ENCODE peak calls at places on chromosomes 7 and 10, in nine cellular contexts. One of them, this sample, is unnamed.
A peak's percentile ranks its signal among the peaks of the same experiment; 100 is the strongest.

GRCh38 chr7:80273327-80273726 is 138.7 kb downstream of the GNAI1 start:
- DNase-seq in adrenal gland: no peak
- DNase-seq in cardiac muscle cell: no peak
- DNase-seq in left ventricle myocardium inferior: no peak
- DNase-seq in neuronal stem cell: no peak
- DNase-seq in ovary: no peak
- DNase-seq in endodermal cell: no peak
- DNase-seq in tibial nerve: no peak
- DNase-seq in adipocyte: peak; percentile 19
- DNase-seq in this sample: no peak

GRCh38 chr10:130867446-130868194 is 443.9 kb downstream of the TCERG1L start:
- DNase-seq in adrenal gland: no peak
- DNase-seq in cardiac muscle cell: no peak
- DNase-seq in left ventricle myocardium inferior: no peak
- DNase-seq in neuronal stem cell: no peak
- DNase-seq in ovary: no peak
- DNase-seq in endodermal cell: no peak
- DNase-seq in tibial nerve: no peak
- DNase-seq in adipocyte: no peak
- DNase-seq in this sample: no peak

GRCh38 chr10:62075414-62075813 is 173.9 kb downstream of the ARID5B start:
- DNase-seq in adrenal gland: no peak
- DNase-seq in cardiac muscle cell: no peak
- DNase-seq in left ventricle myocardium inferior: no peak
- DNase-seq in neuronal stem cell: no peak
- DNase-seq in ovary: no peak
- DNase-seq in endodermal cell: no peak
- DNase-seq in tibial nerve: no peak
- DNase-seq in adipocyte: no peak
- DNase-seq in this sample: no peak

GRCh38 chr10:131021246-131021895 is 290.1 kb downstream of the TCERG1L start:
- DNase-seq in adrenal gland: no peak
- DNase-seq in cardiac muscle cell: no peak
- DNase-seq in left ventricle myocardium inferior: peak; percentile 43
- DNase-seq in neuronal stem cell: no peak
- DNase-seq in ovary: no peak
- DNase-seq in endodermal cell: no peak
- DNase-seq in tibial nerve: no peak
- DNase-seq in adipocyte: no peak
- DNase-seq in this sample: no peak

GRCh38 chr7:17845197-17845547 is 95.1 kb downstream of the SNX13 start:
- DNase-seq in adrenal gland: no peak
- DNase-seq in cardiac muscle cell: no peak
- DNase-seq in left ventricle myocardium inferior: no peak
- DNase-seq in neuronal stem cell: no peak
- DNase-seq in ovary: no peak
- DNase-seq in endodermal cell: no peak
- DNase-seq in tibial nerve: no peak
- DNase-seq in adipocyte: no peak
- DNase-seq in this sample: no peak

GRCh38 chr7:137696376-137696775 is 150.4 kb downstream of the DGKI start:
- DNase-seq in adrenal gland: no peak
- DNase-seq in cardiac muscle cell: no peak
- DNase-seq in left ventricle myocardium inferior: no peak
- DNase-seq in neuronal stem cell: no peak
- DNase-seq in ovary: no peak
- DNase-seq in endodermal cell: no peak
- DNase-seq in tibial nerve: no peak
- DNase-seq in adipocyte: no peak
- DNase-seq in this sample: no peak

GRCh38 chr7:95011156-95011928 is 103.9 kb downstream of the PPP1R9A start:
- DNase-seq in adrenal gland: no peak
- DNase-seq in cardiac muscle cell: no peak
- DNase-seq in left ventricle myocardium inferior: no peak
- DNase-seq in neuronal stem cell: no peak
- DNase-seq in ovary: no peak
- DNase-seq in endodermal cell: no peak
- DNase-seq in tibial nerve: no peak
- DNase-seq in adipocyte: peak; percentile 71
- DNase-seq in this sample: no peak

GRCh38 chr7:46725838-46726237 is 804.8 kb upstream of the IGFBP3 start:
- DNase-seq in adrenal gland: no peak
- DNase-seq in cardiac muscle cell: no peak
- DNase-seq in left ventricle myocardium inferior: no peak
- DNase-seq in neuronal stem cell: no peak
- DNase-seq in ovary: no peak
- DNase-seq in endodermal cell: no peak
- DNase-seq in tibial nerve: no peak
- DNase-seq in adipocyte: no peak
- DNase-seq in this sample: no peak

GRCh38 chr7:104686286-104686685 is 327.7 kb upstream of the KMT2E start:
- DNase-seq in adrenal gland: no peak
- DNase-seq in cardiac muscle cell: no peak
- DNase-seq in left ventricle myocardium inferior: no peak
- DNase-seq in neuronal stem cell: no peak
- DNase-seq in ovary: no peak
- DNase-seq in endodermal cell: no peak
- DNase-seq in tibial nerve: no peak
- DNase-seq in adipocyte: no peak
- DNase-seq in this sample: peak; percentile 72

GRCh38 chr7:13850185-13850752 is 139.2 kb downstream of the ETV1 start:
- DNase-seq in adrenal gland: no peak
- DNase-seq in cardiac muscle cell: no peak
- DNase-seq in left ventricle myocardium inferior: no peak
- DNase-seq in neuronal stem cell: no peak
- DNase-seq in ovary: no peak
- DNase-seq in endodermal cell: peak; percentile 62
- DNase-seq in tibial nerve: no peak
- DNase-seq in adipocyte: peak; percentile 92
- DNase-seq in this sample: peak; percentile 82

GRCh38 chr10:120905268-120905667 is 54.1 kb downstream of the WDR11 start:
- DNase-seq in adrenal gland: no peak
- DNase-seq in cardiac muscle cell: no peak
- DNase-seq in left ventricle myocardium inferior: no peak
- DNase-seq in neuronal stem cell: no peak
- DNase-seq in ovary: no peak
- DNase-seq in endodermal cell: no peak
- DNase-seq in tibial nerve: no peak
- DNase-seq in adipocyte: no peak
- DNase-seq in this sample: no peak
- H3K36me3 ChIP-seq in adrenal gland: no peaks in the 10 kb centered on the region
- H3K36me3 ChIP-seq in cardiac muscle cell: peaks cover 73% of the 10 kb centered on the region
- H3K36me3 ChIP-seq in left ventricle myocardium inferior: peaks cover 100% of the 10 kb centered on the region
- H3K36me3 ChIP-seq in neuronal stem cell: peaks cover 99% of the 10 kb centered on the region
- H3K36me3 ChIP-seq in ovary: no peaks in the 10 kb centered on the region
- H3K36me3 ChIP-seq in endodermal cell: peaks cover 98% of the 10 kb centered on the region
- H3K36me3 ChIP-seq in tibial nerve: peaks cover 29% of the 10 kb centered on the region
- H3K36me3 ChIP-seq in adipocyte: peaks cover 99% of the 10 kb centered on the region
- H3K36me3 ChIP-seq in this sample: peaks cover 26% of the 10 kb centered on the region

GRCh38 chr7:139588632-139589031 is 65.1 kb downstream of the CLEC2L start:
- DNase-seq in adrenal gland: no peak
- DNase-seq in cardiac muscle cell: no peak
- DNase-seq in left ventricle myocardium inferior: no peak
- DNase-seq in neuronal stem cell: no peak
- DNase-seq in ovary: peak; percentile 66
- DNase-seq in endodermal cell: peak; percentile 46
- DNase-seq in tibial nerve: no peak
- DNase-seq in adipocyte: peak; percentile 34
- DNase-seq in this sample: no peak

GRCh38 chr7:139589474-139589873 is 66.0 kb downstream of the CLEC2L start:
- DNase-seq in adrenal gland: no peak
- DNase-seq in cardiac muscle cell: no peak
- DNase-seq in left ventricle myocardium inferior: no peak
- DNase-seq in neuronal stem cell: no peak
- DNase-seq in ovary: no peak
- DNase-seq in endodermal cell: no peak
- DNase-seq in tibial nerve: no peak
- DNase-seq in adipocyte: no peak
- DNase-seq in this sample: no peak

GRCh38 chr7:139586286-139586685 is 62.8 kb downstream of the CLEC2L start:
- DNase-seq in adrenal gland: no peak
- DNase-seq in cardiac muscle cell: no peak
- DNase-seq in left ventricle myocardium inferior: no peak
- DNase-seq in neuronal stem cell: no peak
- DNase-seq in ovary: no peak
- DNase-seq in endodermal cell: no peak
- DNase-seq in tibial nerve: no peak
- DNase-seq in adipocyte: no peak
- DNase-seq in this sample: no peak

GRCh38 chr7:139583826-139584553 is 60.5 kb downstream of the CLEC2L start:
- DNase-seq in adrenal gland: no peak
- DNase-seq in cardiac muscle cell: no peak
- DNase-seq in left ventricle myocardium inferior: no peak
- DNase-seq in neuronal stem cell: no peak
- DNase-seq in ovary: no peak
- DNase-seq in endodermal cell: no peak
- DNase-seq in tibial nerve: no peak
- DNase-seq in adipocyte: no peak
- DNase-seq in this sample: no peak

DNA sequence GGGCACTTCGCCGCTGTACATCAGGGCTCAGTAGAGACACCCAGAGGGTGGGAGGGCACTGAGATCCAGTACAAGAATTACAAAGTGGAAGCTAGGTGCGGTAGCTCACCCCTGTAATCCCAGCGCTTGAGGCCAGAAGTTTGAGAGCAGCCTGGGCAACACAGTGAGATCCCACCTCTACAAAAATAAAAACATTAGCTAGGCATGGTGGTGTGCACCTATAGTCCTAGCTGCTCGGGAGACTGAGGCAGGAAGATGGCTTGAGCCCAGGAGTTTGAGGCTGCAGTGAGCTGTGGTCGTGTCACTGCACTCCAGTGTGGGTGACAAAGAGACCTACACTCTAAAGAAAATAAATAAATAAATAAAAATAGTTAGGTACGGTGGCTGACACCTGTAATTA is 64.0 kb downstream of the CLEC2L start:
- DNase-seq in adrenal gland: no peak
- DNase-seq in cardiac muscle cell: no peak
- DNase-seq in left ventricle myocardium inferior: no peak
- DNase-seq in neuronal stem cell: no peak
- DNase-seq in ovary: no peak
- DNase-seq in endodermal cell: no peak
- DNase-seq in tibial nerve: no peak
- DNase-seq in adipocyte: no peak
- DNase-seq in this sample: no peak
- H3K36me3 ChIP-seq in adrenal gland: no peaks in the 10 kb centered on the region
- H3K36me3 ChIP-seq in cardiac muscle cell: peaks cover 60% of the 10 kb centered on the region
- H3K36me3 ChIP-seq in left ventricle myocardium inferior: peaks cover 98% of the 10 kb centered on the region
- H3K36me3 ChIP-seq in neuronal stem cell: peaks cover 92% of the 10 kb centered on the region
- H3K36me3 ChIP-seq in ovary: no peaks in the 10 kb centered on the region
- H3K36me3 ChIP-seq in endodermal cell: peaks cover 90% of the 10 kb centered on the region
- H3K36me3 ChIP-seq in tibial nerve: peaks cover 13% of the 10 kb centered on the region
- H3K36me3 ChIP-seq in adipocyte: peaks cover 84% of the 10 kb centered on the region
- H3K36me3 ChIP-seq in this sample: peaks cover 2% of the 10 kb centered on the region

GRCh38 chr7:99562832-99563231 is 4.4 kb downstream of the ZNF655 start:
- DNase-seq in adrenal gland: no peak
- DNase-seq in cardiac muscle cell: no peak
- DNase-seq in left ventricle myocardium inferior: no peak
- DNase-seq in neuronal stem cell: no peak
- DNase-seq in ovary: no peak
- DNase-seq in endodermal cell: peak; percentile 83
- DNase-seq in tibial nerve: no peak
- DNase-seq in adipocyte: peak; percentile 97
- DNase-seq in this sample: no peak
- H3K36me3 ChIP-seq in adrenal gland: no peaks in the 10 kb centered on the region
- H3K36me3 ChIP-seq in cardiac muscle cell: peaks cover 44% of the 10 kb centered on the region
- H3K36me3 ChIP-seq in left ventricle myocardium inferior: peaks cover 69% of the 10 kb centered on the region
- H3K36me3 ChIP-seq in neuronal stem cell: peaks cover 78% of the 10 kb centered on the region
- H3K36me3 ChIP-seq in ovary: no peaks in the 10 kb centered on the region
- H3K36me3 ChIP-seq in endodermal cell: peaks cover 67% of the 10 kb centered on the region
- H3K36me3 ChIP-seq in tibial nerve: peaks cover 14% of the 10 kb centered on the region
- H3K36me3 ChIP-seq in adipocyte: peaks cover 65% of the 10 kb centered on the region
- H3K36me3 ChIP-seq in this sample: no peaks in the 10 kb centered on the region

GRCh38 chr10:67903581-67903980 is 19.1 kb downstream of the SIRT1 start:
- DNase-seq in adrenal gland: no peak
- DNase-seq in cardiac muscle cell: no peak
- DNase-seq in left ventricle myocardium inferior: no peak
- DNase-seq in neuronal stem cell: no peak
- DNase-seq in ovary: no peak
- DNase-seq in endodermal cell: no peak
- DNase-seq in tibial nerve: no peak
- DNase-seq in adipocyte: no peak
- DNase-seq in this sample: no peak
- H3K36me3 ChIP-seq in adrenal gland: no peaks in the 10 kb centered on the region
- H3K36me3 ChIP-seq in cardiac muscle cell: peaks cover 42% of the 10 kb centered on the region
- H3K36me3 ChIP-seq in left ventricle myocardium inferior: peaks cover 73% of the 10 kb centered on the region
- H3K36me3 ChIP-seq in neuronal stem cell: peaks cover 95% of the 10 kb centered on the region
- H3K36me3 ChIP-seq in ovary: no peaks in the 10 kb centered on the region
- H3K36me3 ChIP-seq in endodermal cell: peaks cover 77% of the 10 kb centered on the region
- H3K36me3 ChIP-seq in tibial nerve: peaks cover 13% of the 10 kb centered on the region
- H3K36me3 ChIP-seq in adipocyte: peaks cover 64% of the 10 kb centered on the region
- H3K36me3 ChIP-seq in this sample: peaks cover 9% of the 10 kb centered on the region

GRCh38 chr7:149474309-149475120 is 13.7 kb upstream of the ZNF777 start:
- DNase-seq in adrenal gland: no peak
- DNase-seq in cardiac muscle cell: no peak
- DNase-seq in left ventricle myocardium inferior: no peak
- DNase-seq in neuronal stem cell: no peak
- DNase-seq in ovary: no peak
- DNase-seq in endodermal cell: no peak
- DNase-seq in tibial nerve: no peak
- DNase-seq in adipocyte: no peak
- DNase-seq in this sample: no peak
- H3K36me3 ChIP-seq in adrenal gland: no peaks in the 10 kb centered on the region
- H3K36me3 ChIP-seq in cardiac muscle cell: peaks cover 23% of the 10 kb centered on the region
- H3K36me3 ChIP-seq in left ventricle myocardium inferior: peaks cover 85% of the 10 kb centered on the region
- H3K36me3 ChIP-seq in neuronal stem cell: peaks cover 82% of the 10 kb centered on the region
- H3K36me3 ChIP-seq in ovary: no peaks in the 10 kb centered on the region
- H3K36me3 ChIP-seq in endodermal cell: peaks cover 61% of the 10 kb centered on the region
- H3K36me3 ChIP-seq in tibial nerve: peaks cover 15% of the 10 kb centered on the region
- H3K36me3 ChIP-seq in adipocyte: peaks cover 73% of the 10 kb centered on the region
- H3K36me3 ChIP-seq in this sample: no peaks in the 10 kb centered on the region

GRCh38 chr7:102291056-102291915 is 4.6 kb downstream of the SH2B2 start:
- DNase-seq in adrenal gland: no peak
- DNase-seq in cardiac muscle cell: no peak
- DNase-seq in left ventricle myocardium inferior: no peak
- DNase-seq in neuronal stem cell: no peak
- DNase-seq in ovary: no peak
- DNase-seq in endodermal cell: no peak
- DNase-seq in tibial nerve: no peak
- DNase-seq in adipocyte: no peak
- DNase-seq in this sample: peak; percentile 79
- H3K36me3 ChIP-seq in adrenal gland: no peaks in the 10 kb centered on the region
- H3K36me3 ChIP-seq in cardiac muscle cell: no peaks in the 10 kb centered on the region
- H3K36me3 ChIP-seq in left ventricle myocardium inferior: no peaks in the 10 kb centered on the region
- H3K36me3 ChIP-seq in neuronal stem cell: no peaks in the 10 kb centered on the region
- H3K36me3 ChIP-seq in ovary: no peaks in the 10 kb centered on the region
- H3K36me3 ChIP-seq in endodermal cell: no peaks in the 10 kb centered on the region
- H3K36me3 ChIP-seq in tibial nerve: no peaks in the 10 kb centered on the region
- H3K36me3 ChIP-seq in adipocyte: no peaks in the 10 kb centered on the region
- H3K36me3 ChIP-seq in this sample: no peaks in the 10 kb centered on the region

GRCh38 chr7:77765906-77766800 is 32.1 kb downstream of the TMEM60 start:
- DNase-seq in adrenal gland: no peak
- DNase-seq in cardiac muscle cell: no peak
- DNase-seq in left ventricle myocardium inferior: no peak
- DNase-seq in neuronal stem cell: no peak
- DNase-seq in ovary: no peak
- DNase-seq in endodermal cell: no peak
- DNase-seq in tibial nerve: no peak
- DNase-seq in adipocyte: peak; percentile 62
- DNase-seq in this sample: no peak
- H3K36me3 ChIP-seq in adrenal gland: no peaks in the 10 kb centered on the region
- H3K36me3 ChIP-seq in cardiac muscle cell: peaks cover 9% of the 10 kb centered on the region
- H3K36me3 ChIP-seq in left ventricle myocardium inferior: peaks cover 29% of the 10 kb centered on the region
- H3K36me3 ChIP-seq in neuronal stem cell: peaks cover 47% of the 10 kb centered on the region
- H3K36me3 ChIP-seq in ovary: no peaks in the 10 kb centered on the region
- H3K36me3 ChIP-seq in endodermal cell: peaks cover 24% of the 10 kb centered on the region
- H3K36me3 ChIP-seq in tibial nerve: peaks cover 5% of the 10 kb centered on the region
- H3K36me3 ChIP-seq in adipocyte: peaks cover 11% of the 10 kb centered on the region
- H3K36me3 ChIP-seq in this sample: peaks cover 3% of the 10 kb centered on the region